ENCODE peak calls at places on chromosome 3, in seven cellular contexts. T is NAMALWA; H is HTR-8/SVneo; O is NCI-H774; V is activated CD8-positive, alpha-beta T cell treated with anti-CD3 and anti-CD28 coated beads for 36 hours; A is H7; K is progenitor cell of endocrine pancreas. M is an unnamed sample.

GRCh38 chr3:124209426-124209825 is 217.5 kb upstream of the ROPN1 start:
- DNase-seq in T (no peak), H (no peak), K (no peak), O (no peak), V (no peak), A (no peak), M (no peak)

GRCh38 chr3:10204921-10205320 is 40.2 kb downstream of the IRAK2 start:
- DNase-seq in K (no peak), O (no peak), A (no peak), H (no peak), V (no peak), T (no peak), M (no peak)

GRCh38 chr3:63578858-63579257 is 73.6 kb upstream of the SNTN start:
- DNase-seq in K (no peak), V (no peak), H (no peak), O (no peak), A (no peak), T (no peak), M (no peak)

GRCh38 chr3:197499427-197499826 is 56.3 kb downstream of the BDH1 start:
- DNase-seq in T (no peak), O (no peak), V (no peak), H (no peak), A (no peak), K (no peak), M (no peak)

GRCh38 chr3:186097663-186098451 is 11.0 kb downstream of the ETV5 start:
- DNase-seq in A (peak; percentile 79), T (no peak), K (peak; percentile 77), O (peak; percentile 86), V (peak; percentile 10), H (peak; percentile 48), M (peak; percentile 99)

GRCh38 chr3:99534951-99535704 is 103.3 kb upstream of the COL8A1 start:
- DNase-seq in T (no peak), O (no peak), K (no peak), A (no peak), V (no peak), H (peak; percentile 37), M (no peak)

GRCh38 chr3:64443553-64444331 is 218.5 kb upstream of the PRICKLE2 start:
- DNase-seq in O (no peak), K (no peak), V (no peak), H (no peak), T (no peak), A (no peak), M (no peak)

GRCh38 chr3:110106805-110107204 is 769.5 kb upstream of the DPPA4 start:
- DNase-seq in O (no peak), V (no peak), H (no peak), K (no peak), T (no peak), A (no peak), M (no peak)

GRCh38 chr3:96331341-96331740 is 483.1 kb upstream of the EPHA6 start:
- DNase-seq in H (peak; percentile 5), O (no peak), A (no peak), V (no peak), K (no peak), T (no peak), M (peak; percentile 36)

M was measured in NCI-H1105.